ENCODE peak calls at places on chromosomes 11 and 22, in ten cellular contexts. R, F, N, A, E, C, M, T, S and L are unnamed samples.

GRCh38 chr11:94938399-94939055 is 34.8 kb downstream of the CWC15 start:
- DNase-seq in R (no peak), F (peak; percentile 60), N (no peak), A (no peak), E (no peak), C (peak; percentile 70), M (no peak), T (no peak), S (no peak), L (no peak)

GRCh38 chr11:134170909-134171281 is 52.9 kb downstream of the NCAPD3 start:
- DNase-seq in R (no peak), F (no peak), N (no peak), A (no peak), E (no peak), C (peak; percentile 35), M (no peak), T (no peak), S (no peak), L (no peak)

GRCh38 chr22:21074092-21074715 is 28.5 kb downstream of the LRRC74B start:
- DNase-seq in R (no peak), F (no peak), N (peak; percentile 41), A (no peak), E (no peak), C (peak; percentile 55), M (peak; percentile 71), T (no peak), S (no peak), L (no peak)

GRCh38 chr11:57903441-57904123 is 120.1 kb upstream of the OR9Q1 start:
- DNase-seq in R (no peak), F (no peak), N (no peak), A (peak; percentile 26), E (no peak), C (no peak), M (no peak), T (no peak), S (peak; percentile 8), L (no peak)

GRCh38 chr11:94553938-94554337 is 10.2 kb downstream of the FUT4 start:
- DNase-seq in R (no peak), F (no peak), N (no peak), A (no peak), E (no peak), C (peak; percentile 90), M (peak; percentile 37), T (no peak), S (no peak), L (no peak)

GRCh38 chr11:5288108-5288911 is 13.4 kb downstream of the OR51B4 start:
- DNase-seq in R (no peak), F (no peak), N (no peak), A (no peak), E (no peak), C (peak; percentile 61), M (no peak), T (no peak), S (no peak), L (no peak)

GRCh38 chr11:81007046-81007445 is 1566.2 kb upstream of the TENM4 start:
- DNase-seq in R (no peak), F (no peak), N (no peak), A (no peak), E (no peak), C (peak; percentile 14), M (peak; percentile 8), T (no peak), S (no peak), L (no peak)

GRCh38 chr11:97202613-97203292 is 812.9 kb downstream of the JRKL start:
- DNase-seq in R (no peak), F (no peak), N (no peak), A (no peak), E (no peak), C (no peak), M (no peak), T (no peak), S (no peak), L (no peak)

GRCh38 chr11:43934359-43935130 is 7.9 kb upstream of the C11orf96 start:
- DNase-seq in R (no peak), F (no peak), N (no peak), A (no peak), E (no peak), C (no peak), M (no peak), T (no peak), S (no peak), L (no peak)

GRCh38 chr11:46160100-46160499 is 38.8 kb upstream of the PHF21A start:
- DNase-seq in R (no peak), F (no peak), N (no peak), A (no peak), E (no peak), C (no peak), M (no peak), T (no peak), S (no peak), L (no peak)

GRCh38 chr11:17921620-17922473 is 91.0 kb downstream of the SERGEF start:
- DNase-seq in R (no peak), F (peak; percentile 35), N (peak; percentile 12), A (no peak), E (no peak), C (peak; percentile 81), M (peak; percentile 78), T (no peak), S (no peak), L (no peak)

GRCh38 chr11:59559886-59560285 is 48.5 kb downstream of the OR4D9 start:
- DNase-seq in R (no peak), F (no peak), N (no peak), A (no peak), E (no peak), C (no peak), M (no peak), T (no peak), S (no peak), L (no peak)

GRCh38 chr11:109033627-109034340 is 368.9 kb downstream of the DDX10 start:
- DNase-seq in R (no peak), F (no peak), N (no peak), A (no peak), E (no peak), C (peak; percentile 96), M (no peak), T (no peak), S (no peak), L (no peak)

GRCh38 chr11:57377098-57377497 is 3.9 kb downstream of the PRG3 start:
- DNase-seq in R (no peak), F (no peak), N (no peak), A (no peak), E (no peak), C (no peak), M (no peak), T (no peak), S (no peak), L (no peak)

GRCh38 chr11:65862941-65863888 is 3.0 kb downstream of the MUS81 start:
- DNase-seq in R (no peak), F (peak; percentile 16), N (no peak), A (no peak), E (no peak), C (no peak), M (peak; percentile 5), T (no peak), S (no peak), L (no peak)

GRCh38 chr22:39359659-39360195 is 9.9 kb downstream of the SYNGR1 start:
- DNase-seq in R (no peak), F (no peak), N (no peak), A (no peak), E (no peak), C (no peak), M (no peak), T (no peak), S (no peak), L (no peak)

GRCh38 chr11:87232320-87232719 is 194.6 kb downstream of the TMEM135 start:
- DNase-seq in R (no peak), F (no peak), N (no peak), A (no peak), E (no peak), C (no peak), M (no peak), T (no peak), S (no peak), L (no peak)

GRCh38 chr11:66020618-66021357 is 5.5 kb downstream of the CATSPER1 start:
- DNase-seq in R (peak; percentile 8), F (peak; percentile 39), N (peak; percentile 49), A (no peak), E (no peak), C (peak; percentile 64), M (peak; percentile 94), T (no peak), S (no peak), L (no peak)

GRCh38 chr11:12539570-12539969 is 134.7 kb upstream of the TEAD1 start:
- DNase-seq in R (no peak), F (no peak), N (no peak), A (no peak), E (no peak), C (peak; percentile 95), M (no peak), T (no peak), S (no peak), L (no peak)

GRCh38 chr11:18775492-18776292 is 15.9 kb downstream of the PTPN5 start:
- DNase-seq in R (peak; percentile 6), F (no peak), N (peak; percentile 66), A (peak; percentile 83), E (peak; percentile 46), C (peak; percentile 54), M (peak; percentile 66), T (no peak), S (peak; percentile 49), L (no peak)

GRCh38 chr11:43367382-43368178 is 8.9 kb downstream of the TTC17 start:
- DNase-seq in R (no peak), F (no peak), N (no peak), A (no peak), E (no peak), C (peak; percentile 23), M (no peak), T (no peak), S (no peak), L (no peak)

GRCh38 chr11:43401252-43401651 is 42.5 kb downstream of the TTC17 start:
- DNase-seq in R (no peak), F (no peak), N (no peak), A (no peak), E (no peak), C (no peak), M (no peak), T (no peak), S (no peak), L (no peak)

GRCh38 chr11:92707173-92707619 is 262.3 kb upstream of the MTNR1B start:
- DNase-seq in R (no peak), F (no peak), N (no peak), A (no peak), E (no peak), C (no peak), M (no peak), T (no peak), S (no peak), L (no peak)